ENCODE peak calls at places on chromosomes 13 and 19, in five cellular contexts. K is T-cell, B is amniotic stem cell, N is HS-5, E is neural crest cell. D is an unnamed sample.

GRCh38 chr19:17292301-17293074 is 10.7 kb downstream of the ABHD8 start:
- DNase-seq in K (peak), B (peak), N (peak), E (peak), D (no peak)

GRCh38 chr13:37534181-37534580 is 64.4 kb downstream of the POSTN start:
- DNase-seq in K (no peak), B (peak), N (peak), E (no peak), D (no peak)

GRCh38 chr19:48768989-48769713 is 13.8 kb downstream of the FGF21 start:
- DNase-seq in K (no peak), B (no peak), N (no peak), E (no peak), D (no peak)

GRCh38 chr13:40159736-40160135 is 504.3 kb downstream of the COG6 start:
- DNase-seq in K (no peak), B (no peak), N (no peak), E (no peak), D (no peak)

GRCh38 chr13:33862006-33862405 is 44.1 kb downstream of the RFC3 start:
- DNase-seq in K (no peak), B (no peak), N (no peak), E (no peak), D (no peak)

GRCh38 chr19:29371766-29372415 is 153.9 kb upstream of the VSTM2B start:
- DNase-seq in K (no peak), B (no peak), N (no peak), E (no peak), D (no peak)

GRCh38 chr19:35055715-35056179 is 14.2 kb downstream of the HPN start:
- DNase-seq in K (no peak), B (no peak), N (no peak), E (no peak), D (peak)

GRCh38 chr13:32075150-32075851 is 43.7 kb downstream of the FRY start:
- DNase-seq in K (no peak), B (no peak), N (no peak), E (no peak), D (no peak)

GRCh38 chr13:37869756-37870488 is at the start of gene TRPC4:
- DNase-seq in K (no peak), B (peak), N (no peak), E (peak), D (peak)

GRCh38 chr19:33840382-33840781 is 43.7 kb downstream of the KCTD15 start:
- DNase-seq in K (no peak), B (no peak), N (no peak), E (no peak), D (no peak)

GRCh38 chr13:41389580-41389979 is 67.8 kb upstream of the RGCC start:
- DNase-seq in K (no peak), B (no peak), N (no peak), E (no peak), D (no peak)

GRCh38 chr13:111449041-111449440 is 128.6 kb downstream of the TEX29 start:
- DNase-seq in K (no peak), B (no peak), N (no peak), E (no peak), D (no peak)

GRCh38 chr19:47093841-47094240 is 19.7 kb downstream of the ZC3H4 start:
- DNase-seq in K (no peak), B (no peak), N (no peak), E (no peak), D (no peak)

GRCh38 chr13:73290844-73291243 is 232.0 kb downstream of the KLF5 start:
- DNase-seq in K (no peak), B (no peak), N (no peak), E (no peak), D (no peak)

D was measured in iPS DF 6.9.